ENCODE peak calls at places on chromosome 3, in six cellular contexts. M is heart right ventricle; V is right lobe of liver; N is neural progenitor cell; P is transverse colon; E is CD8-positive, alpha-beta T cell. W is an unnamed sample.

GRCh38 chr3:30606301-30607031 is at the start of gene TGFBR2:
- DNase-seq in M (peak; percentile 94), E (peak; percentile 85), P (peak; percentile 95), V (peak; percentile 96), N (peak; percentile 79), W (peak; percentile 66)

GRCh38 chr3:27677554-27677953 is 44.6 kb downstream of the EOMES start:
- DNase-seq in M (no peak), V (no peak), P (no peak), E (no peak), N (no peak), W (no peak)

GRCh38 chr3:50229490-50229889 is 6.5 kb upstream of the GNAI2 start:
- DNase-seq in P (no peak), E (no peak), N (no peak), M (no peak), V (no peak), W (no peak)

GRCh38 chr3:49593046-49593445 is 38.8 kb downstream of the BSN start:
- DNase-seq in V (no peak), N (no peak), M (no peak), E (no peak), P (no peak), W (no peak)

GRCh38 chr3:48708481-48708889 is 8.5 kb downstream of the IP6K2 start:
- DNase-seq in P (no peak), E (no peak), M (no peak), V (no peak), N (no peak), W (no peak)

GRCh38 chr3:179861292-179861691 is 175.4 kb downstream of the PEX5L start:
- DNase-seq in N (no peak), P (no peak), E (no peak), V (no peak), M (no peak), W (no peak)

GRCh38 chr3:117661636-117662095 is 952.1 kb downstream of the TUSC7 start:
- DNase-seq in P (no peak), V (no peak), M (no peak), N (no peak), E (no peak), W (no peak)

GRCh38 chr3:50242778-50243551 is 7.0 kb downstream of the GNAI2 start:
- DNase-seq in E (peak; percentile 28), N (no peak), P (peak; percentile 65), M (peak; percentile 69), V (peak; percentile 77), W (peak; percentile 52)

GRCh38 chr3:14797731-14798130 is 21.0 kb upstream of the FGD5 start:
- DNase-seq in V (no peak), P (no peak), N (no peak), E (no peak), M (no peak), W (no peak)

GRCh38 chr3:47664519-47664918 is 85.9 kb upstream of the CSPG5 start:
- DNase-seq in P (no peak), V (no peak), N (peak; percentile 28), M (no peak), E (no peak), W (no peak)

GRCh38 chr3:139797724-139798343 is 120.1 kb upstream of the NMNAT3 start:
- DNase-seq in P (no peak), E (no peak), M (peak; percentile 25), N (peak; percentile 76), V (no peak), W (no peak)

GRCh38 chr3:183275418-183275817 is 22.4 kb downstream of the B3GNT5 start:
- DNase-seq in M (no peak), V (no peak), N (no peak), E (no peak), P (no peak), W (no peak)

GRCh38 chr3:13141991-13142412 is 68.8 kb upstream of the IQSEC1 start:
- DNase-seq in M (peak; percentile 32), E (no peak), P (no peak), N (peak; percentile 89), V (no peak), W (no peak)

GRCh38 chr3:38227989-38228388 is 37.6 kb upstream of the SLC22A13 start:
- DNase-seq in M (no peak), E (no peak), P (no peak), V (no peak), N (no peak), W (no peak)

GRCh38 chr3:196599734-196600128 is 31.3 kb downstream of the FBXO45 start:
- DNase-seq in V (no peak), N (no peak), M (no peak), P (no peak), E (no peak), W (no peak)

GRCh38 chr3:124636101-124636862 is 94.0 kb upstream of the UMPS start:
- DNase-seq in V (no peak), N (no peak), M (no peak), P (no peak), E (no peak), W (no peak)

GRCh38 chr3:112059497-112059896 is 25.0 kb downstream of the TMPRSS7 start:
- DNase-seq in N (no peak), P (no peak), E (no peak), M (no peak), V (no peak), W (no peak)

GRCh38 chr3:104909721-104910120 is 457.0 kb upstream of the ALCAM start:
- DNase-seq in E (no peak), N (no peak), P (no peak), M (no peak), V (no peak), W (no peak)

GRCh38 chr3:194985031-194985578 is 285.9 kb downstream of the XXYLT1 start:
- DNase-seq in V (peak; percentile 79), E (peak; percentile 7), P (peak; percentile 79), M (peak; percentile 85), N (peak; percentile 85), W (no peak)
- TF ChIP-seq CTCF in V (peak; percentile 46), E (no peak), P (peak; percentile 32), M (peak; percentile 16), N (peak; percentile 54), W (no peak)

DNA sequence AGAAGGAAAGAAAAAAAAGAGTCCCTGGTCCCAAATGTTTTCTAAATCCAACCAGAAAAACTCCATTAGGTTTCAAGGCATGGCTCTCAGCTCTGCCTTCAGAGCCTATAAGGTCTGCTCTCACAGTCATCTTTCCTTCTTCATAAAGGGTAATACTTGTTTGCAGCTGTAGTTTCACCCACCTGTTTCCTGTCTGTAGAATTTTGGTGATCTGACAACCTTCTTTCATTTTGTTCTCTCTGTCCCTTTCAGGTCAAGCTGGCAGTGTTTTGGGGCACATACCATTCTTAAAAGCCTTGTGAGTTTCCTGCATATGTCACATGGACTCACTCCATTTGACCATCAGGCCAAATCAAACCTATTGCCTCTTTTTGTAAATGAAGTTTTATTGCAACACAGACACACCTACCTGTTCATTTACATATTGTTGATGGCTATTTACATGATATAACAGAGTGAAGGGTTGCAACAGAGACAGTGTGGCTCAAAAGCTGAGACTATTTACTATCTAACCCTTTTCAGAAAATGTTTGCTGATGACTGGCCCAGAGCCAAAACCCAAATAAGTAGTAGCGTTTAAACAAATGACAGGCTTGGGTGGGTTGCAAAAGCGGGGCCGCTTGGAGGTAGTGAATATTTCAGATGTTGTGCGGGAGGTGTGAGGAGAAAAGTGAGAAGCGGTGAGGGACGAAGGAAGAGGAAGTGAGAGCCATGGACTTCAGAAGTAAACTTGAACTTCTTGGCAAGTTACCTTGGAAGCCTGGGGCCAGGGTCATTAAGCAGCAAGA is 292.7 kb upstream of the PROK2 start:
- DNase-seq in P (peak; percentile 32), N (no peak), M (no peak), E (no peak), V (no peak), W (no peak)
- H3K4me3 ChIP-seq in P (no peak overlapping the region), N (no peak overlapping the region), M (no peak overlapping the region), E (no peak overlapping the region), V (no peak overlapping the region), W (no peak overlapping the region)

GRCh38 chr3:5201536-5201935 is 14.0 kb downstream of the EDEM1 start:
- DNase-seq in V (no peak), M (no peak), N (no peak), P (no peak), E (no peak), W (no peak)

GRCh38 chr3:5205165-5205941 is 17.8 kb downstream of the EDEM1 start:
- DNase-seq in N (no peak), M (no peak), P (no peak), E (no peak), V (no peak), W (peak; percentile 59)

GRCh38 chr3:5198986-5199731 is 11.7 kb downstream of the EDEM1 start:
- DNase-seq in N (no peak), E (no peak), V (no peak), P (no peak), M (no peak), W (peak; percentile 39)

GRCh38 chr3:5198313-5198677 is 10.8 kb downstream of the EDEM1 start:
- DNase-seq in E (no peak), N (no peak), V (no peak), P (no peak), M (no peak), W (no peak)

GRCh38 chr3:5202267-5202666 is 14.8 kb downstream of the EDEM1 start:
- DNase-seq in V (no peak), P (no peak), M (no peak), N (no peak), E (no peak), W (no peak)
- H3K36me3 ChIP-seq in V (peaks cover 37% of the 10 kb centered on the region), P (peaks cover 66% of the 10 kb centered on the region), M (peaks cover 90% of the 10 kb centered on the region), N (peaks cover 4% of the 10 kb centered on the region), E (peaks cover 66% of the 10 kb centered on the region), W (peaks cover 23% of the 10 kb centered on the region)

GRCh38 chr3:52299815-52300611 is 12.4 kb downstream of the GLYCTK start:
- DNase-seq in P (no peak), M (peak; percentile 47), N (peak; percentile 62), E (no peak), V (peak; percentile 59), W (no peak)
- TF ChIP-seq CTCF in P (no peak), M (no peak), N (peak; percentile 11), E (no peak), V (peak; percentile 34), W (peak; percentile 13)

DNA sequence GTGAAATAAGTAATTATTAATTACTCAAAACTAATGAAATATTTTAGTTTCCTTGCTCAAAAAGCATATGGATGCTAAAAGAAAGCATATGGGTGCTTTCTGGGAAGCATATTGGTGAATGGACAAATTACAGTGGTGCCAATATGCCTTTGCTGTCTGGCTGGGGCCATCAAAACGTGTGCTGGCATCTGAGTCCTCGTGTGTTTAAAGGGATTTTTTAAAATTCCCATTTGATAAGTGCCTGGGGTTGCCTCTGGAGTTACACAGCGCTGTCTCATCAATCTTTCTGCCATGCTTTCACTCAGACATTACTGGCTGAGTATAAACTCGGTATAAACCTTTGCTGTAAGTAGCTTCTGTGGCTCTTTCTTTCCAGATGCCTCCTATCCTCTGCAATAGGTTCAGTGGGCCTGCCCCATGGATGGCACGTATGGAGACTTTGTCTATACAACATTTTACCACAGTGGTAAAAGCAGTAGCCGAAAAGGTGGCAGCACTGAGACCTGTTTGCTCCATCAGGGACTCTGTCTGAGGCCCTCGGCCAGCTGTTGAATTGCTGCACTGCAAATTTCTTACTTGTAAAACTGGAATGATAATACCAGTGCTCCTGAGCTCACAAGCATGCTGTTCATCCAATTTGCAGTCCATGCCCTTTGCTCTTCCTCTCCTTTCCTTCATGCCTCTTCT is 195.5 kb downstream of the LPP start:
- DNase-seq in N (peak; percentile 28), P (no peak), M (no peak), V (no peak), E (no peak), W (no peak)
- H3K4me3 ChIP-seq in N (no peak overlapping the region), P (no peak overlapping the region), M (no peak overlapping the region), V (no peak overlapping the region), E (no peak overlapping the region), W (no peak overlapping the region)

W was measured in GM06990.